ENCODE peak calls at places on chromosomes 4 and X, in nine cellular contexts. N is A549, Z is upper lobe of right lung, X is mammary epithelial cell, L is heart right ventricle, K is testis, J is tibial artery, G is left ventricle myocardium inferior, I is PC-3. R is an unnamed sample. For H3K4me1, the result is how much of the 10 kb centered on the place peaks cover.

GRCh38 chr4:151530230-151530629 is 121.3 kb downstream of the FHIP1A start:
- DNase-seq in I (no peak), N (no peak), Z (no peak), K (no peak), X (peak), G (no peak), J (no peak), L (no peak), R (no peak)

GRCh38 chr4:5381981-5382441 is 326.3 kb downstream of the EVC2 start:
- DNase-seq in L (no peak), J (peak), Z (no peak), G (no peak), I (peak), N (peak), X (no peak), K (no peak), R (no peak)

GRCh38 chrX:23907496-23908218 is at the start of the genes APOO and CXorf58:
- DNase-seq in J (peak), X (peak), L (peak), K (peak), G (peak), I (peak), Z (peak), N (peak), R (peak)

GRCh38 chr4:93139118-93139517 is 689.4 kb upstream of the ATOH1 start:
- DNase-seq in Z (no peak), J (no peak), X (no peak), G (no peak), K (no peak), N (no peak), I (no peak), L (no peak), R (no peak)

GRCh38 chr4:24511371-24512063 is 72.8 kb downstream of the DHX15 start:
- DNase-seq in N (no peak), K (no peak), L (no peak), G (no peak), X (no peak), I (no peak), J (no peak), Z (no peak), R (no peak)

GRCh38 chrX:21734175-21734574 is 23.7 kb downstream of the SMPX start:
- DNase-seq in X (no peak), N (no peak), K (no peak), L (no peak), I (peak), Z (no peak), G (no peak), J (no peak), R (no peak)

GRCh38 chrX:45850197-45850774 is 649.6 kb upstream of the DIPK2B start:
- DNase-seq in X (peak), I (peak), N (peak), K (no peak), Z (no peak), G (no peak), L (no peak), J (no peak), R (no peak)

GRCh38 chrX:20437678-20438077 is 171.0 kb upstream of the RPS6KA3 start:
- DNase-seq in I (no peak), L (no peak), J (no peak), Z (no peak), N (no peak), X (no peak), G (no peak), K (no peak), R (no peak)

GRCh38 chrX:54950730-54951375 is 30.2 kb downstream of the TRO start:
- DNase-seq in L (no peak), J (no peak), G (no peak), K (no peak), X (no peak), Z (no peak), I (no peak), N (no peak), R (no peak)

GRCh38 chr4:23278845-23279244 is 586.1 kb downstream of the GBA3 start:
- DNase-seq in G (no peak), X (no peak), N (no peak), K (no peak), I (no peak), J (no peak), L (no peak), Z (no peak), R (no peak)

GRCh38 chrX:42704454-42704853 is 73.5 kb downstream of the PPP1R2C start:
- DNase-seq in I (no peak), Z (no peak), X (no peak), N (no peak), L (no peak), J (no peak), G (no peak), K (no peak), R (peak)

GRCh38 chr4:147683172-147683571 is 791 bp downstream of the PRMT9 start:
- DNase-seq in Z (no peak), I (peak), L (no peak), K (peak), G (no peak), N (no peak), X (peak), J (no peak), R (peak)

GRCh38 chrX:25600776-25601175 is 537.4 kb upstream of the MAGEB18 start:
- DNase-seq in I (peak), Z (no peak), L (no peak), N (no peak), J (no peak), G (no peak), X (no peak), K (no peak), R (peak)

GRCh38 chr4:123876640-123877039 is 480.0 kb downstream of the SPRY1 start:
- DNase-seq in N (no peak), Z (no peak), L (no peak), G (no peak), J (no peak), X (no peak), K (no peak), I (no peak), R (no peak)

GRCh38 chr4:142281999-142282398 is 564.1 kb downstream of the INPP4B start:
- DNase-seq in N (no peak), G (no peak), X (peak), L (no peak), I (peak), J (no peak), Z (no peak), K (no peak), R (no peak)

GRCh38 chrX:109873983-109874382 is 128.9 kb upstream of the TMEM164 start:
- DNase-seq in X (peak), J (no peak), I (no peak), Z (no peak), N (no peak), G (no peak), K (no peak), L (no peak), R (no peak)

GRCh38 chr4:99998062-99998880 is 48.2 kb upstream of the H2AZ1 start:
- DNase-seq in I (peak), L (no peak), G (no peak), X (peak), J (no peak), K (no peak), Z (no peak), N (peak), R (peak)

GRCh38 chrX:115952417-115953092 is 218.0 kb upstream of the AGTR2 start:
- DNase-seq in G (no peak), N (no peak), Z (no peak), I (no peak), L (no peak), J (no peak), K (no peak), X (no peak), R (no peak)

GRCh38 chr4:40152642-40153041 is 44.2 kb upstream of the RHOH start:
- DNase-seq in K (no peak), N (no peak), I (no peak), J (no peak), L (no peak), X (no peak), Z (no peak), G (no peak), R (no peak)

GRCh38 chr4:79042079-79042674 is 102.9 kb upstream of the PAQR3 start:
- DNase-seq in Z (no peak), X (peak), G (no peak), I (peak), N (peak), L (no peak), J (no peak), K (peak), R (peak)

GRCh38 chrX:22594771-22595170 is 322.1 kb downstream of the CBLL2 start:
- DNase-seq in K (no peak), L (no peak), Z (no peak), N (no peak), X (no peak), J (no peak), I (no peak), G (no peak), R (no peak)

GRCh38 chrX:17563515-17563914 is 173.8 kb upstream of the SCML1 start:
- DNase-seq in X (peak), N (no peak), K (no peak), J (no peak), Z (no peak), I (peak), L (no peak), G (no peak), R (no peak)

GRCh38 chr4:140249351-140249750 is 95.4 kb upstream of the MAML3 start:
- DNase-seq in N (no peak), X (no peak), L (no peak), G (no peak), K (no peak), J (no peak), I (peak), Z (no peak), R (peak)

GRCh38 chr4:11700751-11701226 is 272.1 kb upstream of the HS3ST1 start:
- DNase-seq in G (no peak), N (no peak), I (peak), J (no peak), X (peak), L (no peak), Z (no peak), K (no peak), R (no peak)

GRCh38 chr4:179867300-179867878 is 2375.8 kb upstream of the TENM3 start:
- DNase-seq in L (peak), I (peak), X (peak), J (no peak), G (no peak), Z (no peak), N (peak), K (peak), R (peak)

GRCh38 chrX:104084063-104084462 is 8.0 kb upstream of the TMSB15C start:
- DNase-seq in K (no peak), L (no peak), X (no peak), N (no peak), G (no peak), J (no peak), I (no peak), Z (no peak), R (no peak)

GRCh38 chrX:26613951-26614350 is 398.0 kb downstream of the MAGEB5 start:
- DNase-seq in K (no peak), G (no peak), J (no peak), X (no peak), I (no peak), L (no peak), N (no peak), Z (no peak), R (no peak)

GRCh38 chrX:1164322-1165288 is 47.8 kb downstream of the CRLF2 start:
- DNase-seq in Z (peak), G (no peak), I (no peak), L (no peak), N (peak), J (peak), K (no peak), X (no peak), R (peak)

GRCh38 chrX:129782015-129782495 is 2.3 kb downstream of the SASH3 start:
- DNase-seq in X (no peak), K (no peak), L (no peak), I (no peak), Z (no peak), N (no peak), J (no peak), G (no peak), R (no peak)

GRCh38 chr4:174474457-174475075 is 47.7 kb downstream of the HPGD start:
- DNase-seq in I (no peak), J (no peak), Z (no peak), X (no peak), K (no peak), N (no peak), L (no peak), G (no peak), R (no peak)

GRCh38 chr4:141388483-141388882 is 167.8 kb downstream of the ZNF330 start:
- DNase-seq in I (no peak), L (no peak), X (peak), K (no peak), G (no peak), Z (no peak), N (no peak), J (no peak), R (peak)

GRCh38 chrX:16196829-16197228 is 29.5 kb downstream of the MAGEB17 start:
- DNase-seq in G (no peak), I (no peak), N (no peak), L (no peak), X (no peak), J (no peak), K (no peak), Z (no peak), R (no peak)

DNA sequence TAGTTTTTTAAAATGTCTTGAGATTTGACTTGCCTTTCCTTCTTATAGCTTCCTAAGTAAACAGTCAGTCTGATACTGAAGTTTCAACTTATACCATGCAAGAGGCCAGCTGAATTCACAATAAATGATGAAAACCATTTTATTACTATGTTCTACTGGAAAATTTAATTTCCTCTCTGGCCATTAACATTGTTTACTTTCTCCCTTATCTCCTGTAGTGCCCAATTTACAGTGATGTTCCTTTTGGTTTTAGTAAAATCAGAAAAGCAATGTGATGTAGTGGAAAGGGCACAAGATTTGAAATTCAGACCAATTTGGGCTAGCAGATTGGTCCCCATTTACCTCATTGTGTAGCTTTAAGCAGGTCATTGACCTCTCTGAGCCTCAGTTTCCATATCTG is 54.2 kb downstream of the SLC9A6 start:
- DNase-seq in L (no peak), Z (no peak), G (no peak), J (no peak), K (no peak), N (no peak), X (no peak), I (no peak), R (no peak)
- H3K4me3 ChIP-seq in L (no peak), Z (no peak), G (no peak), J (no peak), K (no peak), N (no peak), X (no peak), I (no peak), R (no peak)

GRCh38 chr4:70932984-70933383 is 30.8 kb downstream of the MOB1B start:
- DNase-seq in G (no peak), X (no peak), K (no peak), I (no peak), Z (no peak), N (no peak), J (no peak), L (no peak), R (no peak)

GRCh38 chr4:70935038-70935437 is 32.9 kb downstream of the MOB1B start:
- DNase-seq in Z (no peak), X (no peak), J (no peak), I (no peak), L (no peak), G (no peak), K (no peak), N (no peak), R (no peak)

GRCh38 chr4:70931359-70931758 is 29.2 kb downstream of the MOB1B start:
- DNase-seq in G (no peak), K (no peak), N (no peak), X (no peak), L (no peak), I (peak), J (no peak), Z (no peak), R (no peak)

GRCh38 chr4:70927502-70928139 is 25.5 kb downstream of the MOB1B start:
- DNase-seq in G (no peak), X (no peak), J (no peak), Z (no peak), I (no peak), N (no peak), L (no peak), K (no peak), R (no peak)

GRCh38 chr4:70930530-70931256 is 28.5 kb downstream of the MOB1B start:
- DNase-seq in G (no peak), L (no peak), X (no peak), I (no peak), J (no peak), N (no peak), Z (no peak), K (no peak), R (no peak)
- H3K4me1 ChIP-seq in G (under half), L (under half), X (under half), I (under half), J (under half), N (under half), Z (under half), K (under half), R (under half)

GRCh38 chrX:13652256-13653021 is 502 bp upstream of the TCEANC start:
- DNase-seq in G (no peak), J (no peak), X (peak), L (no peak), N (peak), Z (no peak), K (no peak), I (peak), R (peak)
- H3K4me3 ChIP-seq in G (peak), J (peak), X (peak), L (peak), N (peak), Z (peak), K (peak), I (peak), R (peak)

DNA sequence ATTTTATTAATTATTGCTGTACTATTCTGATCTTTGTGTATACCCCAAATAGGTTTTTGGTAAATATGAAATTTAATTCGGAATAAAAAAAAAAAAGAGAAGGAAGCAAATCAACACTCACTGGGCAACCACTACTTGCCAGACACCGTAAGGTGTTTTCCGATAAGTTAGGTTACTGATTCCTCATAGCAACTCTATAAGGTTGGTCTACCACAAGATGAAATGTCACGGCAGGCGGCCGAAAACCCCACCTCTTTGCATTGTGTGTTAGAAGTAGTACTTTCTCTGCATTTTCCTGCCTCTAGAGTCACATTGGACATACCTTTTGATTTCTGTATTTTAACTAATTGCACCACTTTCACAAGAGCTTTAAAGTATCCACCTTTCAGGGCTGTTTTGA is 44.5 kb upstream of the RASGEF1B start:
- DNase-seq in L (no peak), I (no peak), X (no peak), K (no peak), J (no peak), G (no peak), Z (no peak), N (no peak), R (no peak)
- H3K4me1 ChIP-seq in L (under half), I (under half), X (under half), K (under half), J (under half), G (under half), Z (under half), N (under half), R (under half)

DNA sequence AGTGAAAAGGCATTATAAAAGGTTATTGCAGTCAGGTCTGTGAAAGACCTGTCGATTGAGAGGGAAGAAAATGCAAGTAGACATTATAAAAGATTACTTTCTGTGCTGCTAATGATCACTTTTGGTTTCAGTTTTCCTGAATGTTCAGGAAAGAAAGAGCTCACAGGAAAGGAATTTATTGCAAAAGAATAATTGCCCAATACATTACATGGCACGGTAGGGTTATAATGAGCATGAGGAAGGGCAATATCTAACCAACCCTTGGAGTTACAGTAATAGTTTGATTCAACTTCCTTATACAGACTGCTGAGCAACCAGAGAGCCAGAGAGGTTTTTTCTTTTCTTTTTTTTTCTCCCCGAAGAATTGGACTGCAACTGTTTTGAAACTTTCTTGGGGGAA is 246.9 kb downstream of the C4orf33 start:
- DNase-seq in L (no peak), X (peak), I (peak), K (no peak), G (no peak), Z (no peak), N (peak), J (no peak), R (peak)
- H3K4me3 ChIP-seq in L (no peak), X (no peak), I (peak), K (no peak), G (no peak), Z (no peak), N (peak), J (no peak), R (no peak)

GRCh38 chr4:2259036-2259540 is 2.8 kb downstream of the MXD4 start:
- DNase-seq in K (peak), J (peak), Z (peak), X (no peak), I (no peak), N (no peak), L (no peak), G (peak), R (no peak)

GRCh38 chr4:2261853-2262144 is at the start of gene MXD4:
- DNase-seq in K (no peak), N (no peak), I (no peak), J (no peak), X (no peak), L (no peak), G (no peak), Z (no peak), R (no peak)

GRCh38 chr4:2261110-2261852 is 628 bp downstream of the MXD4 start:
- DNase-seq in I (peak), X (peak), N (peak), K (no peak), L (peak), J (peak), Z (peak), G (peak), R (peak)

GRCh38 chr4:2259541-2260267 is 2.2 kb downstream of the MXD4 start:
- DNase-seq in J (peak), L (no peak), I (no peak), X (no peak), N (no peak), G (peak), K (peak), Z (peak), R (no peak)

GRCh38 chr4:2260336-2261109 is 1.4 kb downstream of the MXD4 start:
- DNase-seq in N (no peak), L (no peak), K (peak), J (peak), X (no peak), Z (peak), I (no peak), G (peak), R (no peak)
- H3K4me1 ChIP-seq in N (under half), L (half or more), K (half or more), J (under half), X (under half), Z (half or more), I (under half), G (half or more), R (under half)

GRCh38 chr4:183405371-183405770 is 39.1 kb upstream of the CDKN2AIP start:
- DNase-seq in G (no peak), I (no peak), K (no peak), Z (peak), J (no peak), L (no peak), X (no peak), N (no peak), R (no peak)

GRCh38 chr4:183408791-183409190 is 35.6 kb upstream of the CDKN2AIP start:
- DNase-seq in L (no peak), X (no peak), Z (peak), J (peak), N (no peak), I (no peak), K (no peak), G (no peak), R (no peak)

GRCh38 chr4:183409463-183409862 is 35.0 kb upstream of the CDKN2AIP start:
- DNase-seq in K (no peak), J (peak), N (no peak), Z (peak), I (no peak), G (no peak), L (no peak), X (no peak), R (no peak)

GRCh38 chr4:183407635-183408463 is 36.6 kb upstream of the CDKN2AIP start:
- DNase-seq in J (peak), I (no peak), G (no peak), N (no peak), K (no peak), L (no peak), Z (peak), X (no peak), R (no peak)

GRCh38 chr4:183407128-183407585 is 37.3 kb upstream of the CDKN2AIP start:
- DNase-seq in L (peak), N (peak), J (peak), G (peak), I (peak), K (peak), X (peak), Z (peak), R (peak)
- H3K4me3 ChIP-seq in L (peak), N (peak), J (peak), G (peak), I (peak), K (peak), X (peak), Z (peak), R (peak)

GRCh38 chr4:186069734-186070133 is 778 bp downstream of the TLR3 start:
- DNase-seq in L (no peak), G (no peak), K (no peak), N (no peak), X (no peak), Z (no peak), J (no peak), I (no peak), R (no peak)
- H3K4me1 ChIP-seq in L (under half), G (under half), K (under half), N (under half), X (under half), Z (under half), J (under half), I (under half), R (under half)